ENCODE peak calls at places on chromosome 9, in ten cellular contexts. One of them, this sample, is unnamed.

GRCh38 chr9:122318284-122318683 is 52.5 kb upstream of the PTGS1 start:
- DNase-seq in upper lobe of right lung: no peak
- DNase-seq in dorsolateral prefrontal cortex: no peak
- DNase-seq in lower lobe of right lung: no peak
- DNase-seq in astrocyte: peak; percentile 5
- DNase-seq in fibroblast of mammary gland: peak; percentile 12
- DNase-seq in PC-9: no peak
- DNase-seq in mammary epithelial cell: no peak
- DNase-seq in cardiac muscle cell: no peak
- DNase-seq in uterus: no peak
- DNase-seq in this sample: no peak

GRCh38 chr9:114163517-114163924 is 8.2 kb downstream of the COL27A1 start:
- DNase-seq in lower lobe of right lung: peak; percentile 60
- DNase-seq in upper lobe of right lung: peak; percentile 75
- DNase-seq in astrocyte: peak; percentile 67
- DNase-seq in mammary epithelial cell: no peak
- DNase-seq in dorsolateral prefrontal cortex: no peak
- DNase-seq in fibroblast of mammary gland: peak; percentile 57
- DNase-seq in PC-9: no peak
- DNase-seq in uterus: peak; percentile 69
- DNase-seq in cardiac muscle cell: peak; percentile 71
- DNase-seq in this sample: no peak

GRCh38 chr9:114120192-114121014 is 21.3 kb upstream of the KIF12 start:
- DNase-seq in lower lobe of right lung: no peak
- DNase-seq in cardiac muscle cell: no peak
- DNase-seq in PC-9: no peak
- DNase-seq in dorsolateral prefrontal cortex: no peak
- DNase-seq in uterus: no peak
- DNase-seq in fibroblast of mammary gland: no peak
- DNase-seq in astrocyte: no peak
- DNase-seq in mammary epithelial cell: no peak
- DNase-seq in upper lobe of right lung: peak; percentile 12
- DNase-seq in this sample: no peak

GRCh38 chr9:113468716-113469448 is 5.4 kb downstream of the RGS3 start:
- DNase-seq in dorsolateral prefrontal cortex: peak; percentile 65
- DNase-seq in cardiac muscle cell: no peak
- DNase-seq in fibroblast of mammary gland: no peak
- DNase-seq in PC-9: no peak
- DNase-seq in upper lobe of right lung: no peak
- DNase-seq in mammary epithelial cell: no peak
- DNase-seq in astrocyte: no peak
- DNase-seq in lower lobe of right lung: no peak
- DNase-seq in uterus: no peak
- DNase-seq in this sample: no peak

GRCh38 chr9:117178596-117179111 is 236.2 kb downstream of the ASTN2 start:
- DNase-seq in PC-9: no peak
- DNase-seq in fibroblast of mammary gland: no peak
- DNase-seq in uterus: no peak
- DNase-seq in mammary epithelial cell: no peak
- DNase-seq in lower lobe of right lung: no peak
- DNase-seq in upper lobe of right lung: no peak
- DNase-seq in dorsolateral prefrontal cortex: no peak
- DNase-seq in astrocyte: peak; percentile 30
- DNase-seq in cardiac muscle cell: no peak
- DNase-seq in this sample: no peak

GRCh38 chr9:105656131-105656921 is 5.9 kb upstream of the TAL2 start:
- DNase-seq in PC-9: no peak
- DNase-seq in fibroblast of mammary gland: no peak
- DNase-seq in uterus: no peak
- DNase-seq in upper lobe of right lung: no peak
- DNase-seq in astrocyte: no peak
- DNase-seq in mammary epithelial cell: peak; percentile 9
- DNase-seq in dorsolateral prefrontal cortex: no peak
- DNase-seq in cardiac muscle cell: no peak
- DNase-seq in lower lobe of right lung: no peak
- DNase-seq in this sample: no peak

GRCh38 chr9:13144176-13144820 is 135.2 kb downstream of the MPDZ start:
- DNase-seq in upper lobe of right lung: no peak
- DNase-seq in fibroblast of mammary gland: no peak
- DNase-seq in lower lobe of right lung: no peak
- DNase-seq in cardiac muscle cell: no peak
- DNase-seq in mammary epithelial cell: no peak
- DNase-seq in uterus: no peak
- DNase-seq in PC-9: no peak
- DNase-seq in dorsolateral prefrontal cortex: no peak
- DNase-seq in astrocyte: peak; percentile 4
- DNase-seq in this sample: no peak

GRCh38 chr9:87249029-87249428 is 248.6 kb upstream of the DAPK1 start:
- DNase-seq in lower lobe of right lung: no peak
- DNase-seq in fibroblast of mammary gland: no peak
- DNase-seq in PC-9: no peak
- DNase-seq in uterus: no peak
- DNase-seq in mammary epithelial cell: peak; percentile 91
- DNase-seq in dorsolateral prefrontal cortex: no peak
- DNase-seq in upper lobe of right lung: no peak
- DNase-seq in astrocyte: no peak
- DNase-seq in cardiac muscle cell: no peak
- DNase-seq in this sample: no peak

GRCh38 chr9:131289301-131290038 is at the start of gene PLPP7:
- DNase-seq in fibroblast of mammary gland: peak; percentile 90
- DNase-seq in mammary epithelial cell: no peak
- DNase-seq in lower lobe of right lung: no peak
- DNase-seq in cardiac muscle cell: peak; percentile 76
- DNase-seq in astrocyte: peak; percentile 57
- DNase-seq in dorsolateral prefrontal cortex: peak; percentile 89
- DNase-seq in PC-9: no peak
- DNase-seq in uterus: peak; percentile 70
- DNase-seq in upper lobe of right lung: no peak
- DNase-seq in this sample: peak; percentile 43

GRCh38 chr9:106421772-106422171 is 441.2 kb upstream of the ZNF462 start:
- DNase-seq in astrocyte: no peak
- DNase-seq in mammary epithelial cell: peak; percentile 31
- DNase-seq in cardiac muscle cell: no peak
- DNase-seq in uterus: no peak
- DNase-seq in PC-9: no peak
- DNase-seq in lower lobe of right lung: no peak
- DNase-seq in upper lobe of right lung: no peak
- DNase-seq in fibroblast of mammary gland: no peak
- DNase-seq in dorsolateral prefrontal cortex: no peak
- DNase-seq in this sample: no peak

GRCh38 chr9:36878986-36879982 is 154.8 kb downstream of the PAX5 start:
- DNase-seq in fibroblast of mammary gland: no peak
- DNase-seq in uterus: no peak
- DNase-seq in dorsolateral prefrontal cortex: no peak
- DNase-seq in PC-9: no peak
- DNase-seq in astrocyte: no peak
- DNase-seq in upper lobe of right lung: no peak
- DNase-seq in mammary epithelial cell: no peak
- DNase-seq in lower lobe of right lung: no peak
- DNase-seq in cardiac muscle cell: no peak
- DNase-seq in this sample: no peak

GRCh38 chr9:109176386-109176785 is 9.3 kb upstream of the FRRS1L start:
- DNase-seq in cardiac muscle cell: no peak
- DNase-seq in lower lobe of right lung: no peak
- DNase-seq in astrocyte: no peak
- DNase-seq in mammary epithelial cell: no peak
- DNase-seq in uterus: no peak
- DNase-seq in dorsolateral prefrontal cortex: no peak
- DNase-seq in fibroblast of mammary gland: no peak
- DNase-seq in PC-9: no peak
- DNase-seq in upper lobe of right lung: no peak
- DNase-seq in this sample: no peak

GRCh38 chr9:36991516-36992134 is 42.4 kb downstream of the PAX5 start:
- DNase-seq in mammary epithelial cell: peak; percentile 23
- DNase-seq in astrocyte: no peak
- DNase-seq in cardiac muscle cell: peak; percentile 47
- DNase-seq in upper lobe of right lung: peak; percentile 18
- DNase-seq in fibroblast of mammary gland: peak; percentile 31
- DNase-seq in uterus: no peak
- DNase-seq in dorsolateral prefrontal cortex: no peak
- DNase-seq in PC-9: no peak
- DNase-seq in lower lobe of right lung: no peak
- DNase-seq in this sample: peak; percentile 11

GRCh38 chr9:5448461-5448860 is 1.9 kb upstream of the CD274 start:
- DNase-seq in upper lobe of right lung: no peak
- DNase-seq in cardiac muscle cell: no peak
- DNase-seq in mammary epithelial cell: no peak
- DNase-seq in PC-9: no peak
- DNase-seq in uterus: no peak
- DNase-seq in dorsolateral prefrontal cortex: no peak
- DNase-seq in lower lobe of right lung: no peak
- DNase-seq in fibroblast of mammary gland: no peak
- DNase-seq in astrocyte: no peak
- DNase-seq in this sample: no peak

GRCh38 chr9:5447337-5447736 is 3.0 kb upstream of the CD274 start:
- DNase-seq in cardiac muscle cell: no peak
- DNase-seq in astrocyte: no peak
- DNase-seq in lower lobe of right lung: no peak
- DNase-seq in uterus: no peak
- DNase-seq in upper lobe of right lung: no peak
- DNase-seq in PC-9: no peak
- DNase-seq in dorsolateral prefrontal cortex: no peak
- DNase-seq in fibroblast of mammary gland: no peak
- DNase-seq in mammary epithelial cell: no peak
- DNase-seq in this sample: no peak

GRCh38 chr9:5448016-5448415 is 2.3 kb upstream of the CD274 start:
- DNase-seq in upper lobe of right lung: no peak
- DNase-seq in fibroblast of mammary gland: no peak
- DNase-seq in lower lobe of right lung: no peak
- DNase-seq in dorsolateral prefrontal cortex: no peak
- DNase-seq in uterus: no peak
- DNase-seq in cardiac muscle cell: no peak
- DNase-seq in PC-9: no peak
- DNase-seq in mammary epithelial cell: no peak
- DNase-seq in astrocyte: no peak
- DNase-seq in this sample: no peak

GRCh38 chr9:5443845-5444244 is 6.1 kb upstream of the PLGRKT start:
- DNase-seq in astrocyte: no peak
- DNase-seq in dorsolateral prefrontal cortex: no peak
- DNase-seq in fibroblast of mammary gland: no peak
- DNase-seq in lower lobe of right lung: no peak
- DNase-seq in mammary epithelial cell: no peak
- DNase-seq in cardiac muscle cell: no peak
- DNase-seq in PC-9: no peak
- DNase-seq in uterus: no peak
- DNase-seq in upper lobe of right lung: no peak
- DNase-seq in this sample: no peak

GRCh38 chr9:5446451-5447236 is 3.7 kb upstream of the CD274 start:
- DNase-seq in cardiac muscle cell: no peak
- DNase-seq in PC-9: peak; percentile 89
- DNase-seq in astrocyte: peak; percentile 52
- DNase-seq in upper lobe of right lung: no peak
- DNase-seq in dorsolateral prefrontal cortex: no peak
- DNase-seq in lower lobe of right lung: no peak
- DNase-seq in mammary epithelial cell: peak; percentile 79
- DNase-seq in uterus: no peak
- DNase-seq in fibroblast of mammary gland: no peak
- DNase-seq in this sample: no peak
- TF ChIP-seq CTCF in cardiac muscle cell: no peak
- TF ChIP-seq CTCF in PC-9: no peak
- TF ChIP-seq CTCF in astrocyte: peak; percentile 4
- TF ChIP-seq CTCF in upper lobe of right lung: no peak
- TF ChIP-seq CTCF in dorsolateral prefrontal cortex: no peak
- TF ChIP-seq CTCF in lower lobe of right lung: no peak
- TF ChIP-seq CTCF in mammary epithelial cell: no peak
- TF ChIP-seq CTCF in uterus: no peak
- TF ChIP-seq CTCF in fibroblast of mammary gland: no peak
- TF ChIP-seq CTCF in this sample: no peak

GRCh38 chr9:121267689-121268597 is at the start of gene GSN:
- DNase-seq in cardiac muscle cell: peak; percentile 68
- DNase-seq in uterus: peak; percentile 88
- DNase-seq in PC-9: peak; percentile 34
- DNase-seq in mammary epithelial cell: peak; percentile 60
- DNase-seq in astrocyte: no peak
- DNase-seq in lower lobe of right lung: peak; percentile 87
- DNase-seq in upper lobe of right lung: peak; percentile 94
- DNase-seq in dorsolateral prefrontal cortex: peak; percentile 85
- DNase-seq in fibroblast of mammary gland: peak; percentile 63
- DNase-seq in this sample: no peak
- TF ChIP-seq CTCF in cardiac muscle cell: peak; percentile 17
- TF ChIP-seq CTCF in uterus: peak; percentile 39
- TF ChIP-seq CTCF in PC-9: no peak
- TF ChIP-seq CTCF in mammary epithelial cell: no peak
- TF ChIP-seq CTCF in astrocyte: no peak
- TF ChIP-seq CTCF in lower lobe of right lung: peak; percentile 28
- TF ChIP-seq CTCF in upper lobe of right lung: peak; percentile 27
- TF ChIP-seq CTCF in dorsolateral prefrontal cortex: no peak
- TF ChIP-seq CTCF in fibroblast of mammary gland: peak; percentile 0
- TF ChIP-seq CTCF in this sample: peak; percentile 18

DNA sequence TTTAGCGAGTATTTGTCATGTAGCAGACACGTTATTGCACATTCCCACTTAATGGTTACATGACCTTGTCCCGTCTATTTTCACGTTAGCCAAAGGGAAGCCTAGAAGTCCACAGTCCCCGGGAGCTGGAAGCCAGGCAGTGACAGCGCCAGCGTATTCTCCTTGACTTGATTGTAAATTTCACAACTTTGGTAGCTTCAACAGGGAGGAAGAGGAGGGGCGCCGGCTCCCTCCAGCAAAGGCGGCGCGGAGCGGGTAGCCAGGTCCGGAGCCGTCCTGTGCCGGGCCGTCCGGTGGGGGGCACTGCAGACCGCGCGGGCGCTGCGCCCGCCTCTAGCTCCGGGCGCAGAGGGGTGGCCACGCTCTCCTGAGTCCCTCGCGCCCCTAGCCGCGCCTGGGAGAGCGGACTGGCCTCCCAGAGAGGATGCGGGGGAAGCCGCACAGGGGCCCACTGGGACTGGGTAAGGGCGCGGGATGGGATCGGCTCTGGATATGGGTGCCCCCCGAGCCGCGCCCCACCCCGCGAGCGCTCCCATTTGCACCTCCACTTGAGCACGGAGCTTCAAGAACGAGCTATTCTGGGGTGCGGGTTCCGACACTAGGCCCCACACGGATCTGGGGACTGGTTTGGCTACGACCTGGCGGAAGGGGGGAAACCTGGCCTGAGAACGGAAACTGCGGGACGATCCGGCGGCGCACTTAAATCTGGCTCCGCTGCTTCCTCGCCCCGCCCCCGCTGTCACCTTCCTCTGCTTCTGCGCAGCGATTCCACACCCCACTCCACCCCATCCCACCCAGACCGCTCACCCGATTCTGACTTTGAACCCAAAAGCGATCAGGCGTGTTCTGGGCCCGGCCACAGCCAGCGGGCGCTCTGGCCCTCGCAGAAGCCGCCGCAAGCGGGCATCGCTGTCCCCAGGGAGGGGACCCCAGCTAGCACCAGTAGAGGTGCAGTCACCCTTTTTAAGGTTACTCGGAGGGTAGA is 23.8 kb downstream of the KLF4 start:
- DNase-seq in PC-9: no peak
- DNase-seq in cardiac muscle cell: peak; percentile 78
- DNase-seq in mammary epithelial cell: peak; percentile 50
- DNase-seq in uterus: peak; percentile 81
- DNase-seq in upper lobe of right lung: peak; percentile 86
- DNase-seq in dorsolateral prefrontal cortex: peak; percentile 53
- DNase-seq in astrocyte: peak; percentile 14
- DNase-seq in lower lobe of right lung: peak; percentile 83
- DNase-seq in fibroblast of mammary gland: peak; percentile 61
- DNase-seq in this sample: peak; percentile 45
- TF ChIP-seq CTCF in PC-9: no peak
- TF ChIP-seq CTCF in cardiac muscle cell: peak; percentile 83
- TF ChIP-seq CTCF in mammary epithelial cell: peak; percentile 83
- TF ChIP-seq CTCF in uterus: peak; percentile 94
- TF ChIP-seq CTCF in upper lobe of right lung: peak; percentile 89
- TF ChIP-seq CTCF in dorsolateral prefrontal cortex: peak; percentile 88
- TF ChIP-seq CTCF in astrocyte: peak; percentile 41
- TF ChIP-seq CTCF in lower lobe of right lung: peak; percentile 94
- TF ChIP-seq CTCF in fibroblast of mammary gland: peak; percentile 44
- TF ChIP-seq CTCF in this sample: peak; percentile 61

GRCh38 chr9:30036558-30036957 is 2347.9 kb upstream of the ACO1 start:
- DNase-seq in uterus: no peak
- DNase-seq in dorsolateral prefrontal cortex: no peak
- DNase-seq in astrocyte: no peak
- DNase-seq in mammary epithelial cell: no peak
- DNase-seq in fibroblast of mammary gland: no peak
- DNase-seq in cardiac muscle cell: no peak
- DNase-seq in upper lobe of right lung: no peak
- DNase-seq in PC-9: no peak
- DNase-seq in lower lobe of right lung: no peak
- DNase-seq in this sample: no peak
- TF ChIP-seq CTCF in uterus: no peak
- TF ChIP-seq CTCF in dorsolateral prefrontal cortex: no peak
- TF ChIP-seq CTCF in astrocyte: no peak
- TF ChIP-seq CTCF in mammary epithelial cell: no peak
- TF ChIP-seq CTCF in fibroblast of mammary gland: no peak
- TF ChIP-seq CTCF in cardiac muscle cell: no peak
- TF ChIP-seq CTCF in upper lobe of right lung: no peak
- TF ChIP-seq CTCF in PC-9: no peak
- TF ChIP-seq CTCF in lower lobe of right lung: no peak
- TF ChIP-seq CTCF in this sample: no peak

This sample was measured in brain microvascular endothelial cell.